ENCODE peak calls at places on chromosomes 4 and X, in ten cellular contexts. C is Peyer's patch, O is HepG2, W is GM12878, M is esophagus squamous epithelium, G is breast epithelium, A is heart left ventricle, X is suprapubic skin, I is transverse colon, T is right lobe of liver. Z is an unnamed sample.

GRCh38 chr4:32219306-32220075 is 1499.3 kb downstream of the PCDH7 start:
- DNase-seq in C (no peak), O (no peak), W (no peak), M (no peak), G (no peak), A (no peak), X (no peak), I (no peak), T (no peak), Z (no peak)

GRCh38 chr4:31343058-31343457 is 622.9 kb downstream of the PCDH7 start:
- DNase-seq in C (no peak), O (no peak), W (no peak), M (no peak), G (no peak), A (no peak), X (no peak), I (no peak), T (no peak), Z (no peak)

GRCh38 chr4:161254375-161254774 is 909.4 kb downstream of the FSTL5 start:
- DNase-seq in C (no peak), O (no peak), W (no peak), M (no peak), G (no peak), A (no peak), X (no peak), I (no peak), T (no peak), Z (no peak)

GRCh38 chrX:100591256-100592051 is 6.7 kb downstream of the TNMD start:
- DNase-seq in C (no peak), O (peak), W (no peak), M (no peak), G (no peak), A (no peak), X (no peak), I (no peak), T (no peak), Z (no peak)

GRCh38 chr4:143089291-143089690 is 95.4 kb upstream of the USP38 start:
- DNase-seq in C (no peak), O (no peak), W (no peak), M (no peak), G (no peak), A (no peak), X (no peak), I (no peak), T (no peak), Z (no peak)

GRCh38 chr4:38145741-38146140 is 185.5 kb downstream of the PTTG2 start:
- DNase-seq in C (no peak), O (no peak), W (no peak), M (no peak), G (no peak), A (no peak), X (no peak), I (no peak), T (no peak), Z (no peak)

GRCh38 chr4:169085015-169085414 is 75.0 kb upstream of the CBR4 start:
- DNase-seq in C (no peak), O (no peak), W (no peak), M (no peak), G (no peak), A (no peak), X (no peak), I (no peak), T (no peak), Z (no peak)

GRCh38 chr4:169100656-169101055 is 90.6 kb upstream of the CBR4 start:
- DNase-seq in C (no peak), O (no peak), W (no peak), M (no peak), G (no peak), A (no peak), X (no peak), I (no peak), T (no peak), Z (no peak)

GRCh38 chr4:77843628-77844027 is 19.0 kb upstream of the MRPL1 start:
- DNase-seq in C (no peak), O (no peak), W (no peak), M (no peak), G (no peak), A (no peak), X (no peak), I (no peak), T (no peak), Z (no peak)

GRCh38 chr4:56129431-56129861 is 180.7 kb downstream of the CEP135 start:
- DNase-seq in C (peak), O (peak), W (no peak), M (no peak), G (no peak), A (no peak), X (no peak), I (peak), T (no peak), Z (no peak)

GRCh38 chrX:29841750-29842149 is 373.6 kb upstream of the MAGEB2 start:
- DNase-seq in C (no peak), O (no peak), W (no peak), M (no peak), G (no peak), A (no peak), X (no peak), I (no peak), T (no peak), Z (no peak)

GRCh38 chr4:107153956-107154355 is 117.8 kb upstream of the DKK2 start:
- DNase-seq in C (no peak), O (no peak), W (no peak), M (no peak), G (no peak), A (no peak), X (no peak), I (no peak), T (no peak), Z (no peak)

GRCh38 chr4:37976991-37977470 is 16.8 kb downstream of the PTTG2 start:
- DNase-seq in C (peak), O (peak), W (no peak), M (peak), G (peak), A (peak), X (peak), I (peak), T (peak), Z (peak)

GRCh38 chr4:40309250-40309774 is 25.8 kb upstream of the CHRNA9 start:
- DNase-seq in C (peak), O (peak), W (peak), M (no peak), G (peak), A (peak), X (peak), I (peak), T (peak), Z (peak)

GRCh38 chr4:94714761-94715160 is 43.0 kb upstream of the BMPR1B start:
- DNase-seq in C (no peak), O (no peak), W (no peak), M (no peak), G (no peak), A (no peak), X (no peak), I (no peak), T (no peak), Z (no peak)

DNA sequence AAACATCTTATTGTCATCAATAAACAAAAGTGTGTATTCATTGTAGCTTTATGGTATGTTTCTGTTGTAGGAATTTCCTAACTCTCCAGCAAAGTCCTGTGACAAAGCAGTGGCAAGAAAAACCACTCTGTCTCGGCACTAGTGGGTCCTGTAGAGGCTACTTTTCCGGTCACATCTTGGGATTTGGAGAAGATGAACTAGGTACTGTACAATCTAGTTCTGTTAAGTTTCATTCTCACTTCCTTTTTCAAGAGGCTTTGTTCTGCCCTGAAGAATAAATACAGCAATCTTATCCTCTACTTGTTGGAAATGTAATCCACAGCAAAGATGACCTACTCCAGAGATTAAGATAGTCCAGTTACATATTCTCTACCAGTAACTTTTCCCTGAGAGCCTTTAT is 69.3 kb downstream of the HHIP start:
- DNase-seq in C (no peak), O (no peak), W (peak), M (no peak), G (no peak), A (no peak), X (no peak), I (no peak), T (no peak), Z (no peak)
- TF ChIP-seq POLR2A in C (no peak), O (no peak), W (no peak), M (no peak), G (no peak), A (no peak), X (no peak), I (no peak), T (no peak), Z (no peak)

DNA sequence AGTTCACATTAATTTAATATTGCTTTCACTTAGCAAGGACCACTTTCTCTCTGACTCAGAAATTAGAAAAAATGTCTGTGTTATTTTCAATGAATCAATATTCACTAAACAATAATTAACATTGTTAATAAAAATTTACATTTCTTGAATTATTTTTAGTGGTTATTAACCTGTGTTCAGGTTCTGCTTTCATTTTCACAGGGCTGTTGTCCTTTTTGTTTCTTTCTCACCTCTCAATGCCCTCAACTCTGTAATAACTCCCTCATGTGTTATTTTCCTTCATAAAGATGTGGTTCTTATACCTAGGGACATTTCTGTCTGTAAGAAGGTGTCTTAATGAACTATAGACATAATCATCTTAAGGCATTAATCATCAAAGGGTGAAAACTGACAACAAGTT is 43.1 kb upstream of the PRR27 start:
- DNase-seq in C (no peak), O (no peak), W (no peak), M (no peak), G (no peak), A (no peak), X (no peak), I (no peak), T (no peak), Z (no peak)
- H3K4me3 ChIP-seq in C (no peak), O (no peak), W (no peak), M (no peak), G (no peak), A (no peak), X (no peak), I (no peak), T (no peak), Z (no peak)

DNA sequence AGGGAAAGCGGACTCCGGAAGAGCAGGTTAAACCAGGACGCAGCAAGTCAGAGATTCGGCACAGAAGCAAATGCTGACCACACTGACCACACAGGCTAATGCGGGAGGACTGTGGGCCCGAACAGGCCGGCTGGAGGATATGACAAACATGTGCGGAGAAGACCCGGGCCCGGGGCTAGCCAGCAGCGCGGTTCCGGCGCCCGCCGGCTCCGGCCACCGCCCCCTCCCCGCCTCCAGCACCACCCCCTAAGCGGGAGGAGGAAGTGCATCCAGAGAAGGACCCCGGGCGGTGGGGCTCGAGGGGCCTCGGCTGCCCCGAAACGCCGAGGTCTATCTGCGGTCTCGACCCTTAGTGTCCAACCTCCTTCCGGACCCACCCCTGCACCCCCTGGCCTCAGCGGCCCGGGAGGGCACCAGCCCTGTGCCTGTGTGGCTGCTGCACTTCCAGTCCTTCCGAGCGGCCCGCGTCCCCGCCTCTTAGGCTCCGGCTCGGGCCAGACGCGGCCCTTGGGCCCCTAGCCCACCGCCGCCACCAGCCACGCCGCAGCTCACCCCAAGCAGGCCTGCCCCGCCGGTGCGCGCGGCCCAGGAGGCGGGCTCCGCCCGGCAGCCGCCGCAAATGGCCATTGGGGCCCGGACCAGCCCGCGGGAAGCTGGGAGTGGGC is 2.1 kb downstream of the ELOVL6 start:
- DNase-seq in C (peak), O (peak), W (no peak), M (no peak), G (no peak), A (peak), X (peak), I (peak), T (peak), Z (peak)
- TF ChIP-seq POLR2A in C (no peak), O (peak), W (peak), M (no peak), G (no peak), A (peak), X (no peak), I (peak), T (no peak), Z (no peak)

GRCh38 chrX:132955710-132956109 is 2.7 kb downstream of the HS6ST2 start:
- DNase-seq in C (no peak), O (no peak), W (no peak), M (no peak), G (no peak), A (no peak), X (no peak), I (no peak), T (no peak), Z (no peak)
- H3K4me3 ChIP-seq in C (no peak), O (no peak), W (no peak), M (peak), G (peak), A (peak), X (peak), I (no peak), T (no peak), Z (no peak)

DNA sequence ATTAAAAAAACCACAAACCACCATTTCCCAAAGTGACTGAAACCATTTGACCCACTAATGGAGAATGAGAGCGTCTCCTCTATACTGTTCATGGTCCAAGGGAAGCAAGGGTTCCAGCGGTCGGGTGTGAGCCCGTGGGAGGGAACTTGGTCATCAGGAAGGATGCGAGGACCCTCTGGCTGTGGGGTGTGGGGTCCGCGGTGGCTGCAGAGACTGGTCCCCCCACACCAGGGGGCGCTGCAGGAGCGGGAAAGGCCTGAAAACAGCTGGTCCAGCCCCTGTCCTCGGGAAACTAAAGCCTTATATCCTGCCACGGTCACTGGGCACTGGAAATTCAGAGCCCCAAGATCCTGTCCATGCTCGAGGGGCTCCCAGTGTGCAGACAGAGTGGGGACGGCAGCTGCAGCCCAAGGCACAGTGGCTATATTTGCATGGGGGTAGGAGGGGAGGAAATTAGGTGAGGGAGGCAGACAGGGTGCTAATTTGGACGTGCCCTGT is 4.3 kb downstream of the BLOC1S4 start:
- DNase-seq in C (peak), O (peak), W (no peak), M (no peak), G (peak), A (peak), X (peak), I (peak), T (peak), Z (peak)
- TF ChIP-seq POLR2A in C (no peak), O (no peak), W (no peak), M (no peak), G (no peak), A (no peak), X (no peak), I (no peak), T (no peak), Z (no peak)

DNA sequence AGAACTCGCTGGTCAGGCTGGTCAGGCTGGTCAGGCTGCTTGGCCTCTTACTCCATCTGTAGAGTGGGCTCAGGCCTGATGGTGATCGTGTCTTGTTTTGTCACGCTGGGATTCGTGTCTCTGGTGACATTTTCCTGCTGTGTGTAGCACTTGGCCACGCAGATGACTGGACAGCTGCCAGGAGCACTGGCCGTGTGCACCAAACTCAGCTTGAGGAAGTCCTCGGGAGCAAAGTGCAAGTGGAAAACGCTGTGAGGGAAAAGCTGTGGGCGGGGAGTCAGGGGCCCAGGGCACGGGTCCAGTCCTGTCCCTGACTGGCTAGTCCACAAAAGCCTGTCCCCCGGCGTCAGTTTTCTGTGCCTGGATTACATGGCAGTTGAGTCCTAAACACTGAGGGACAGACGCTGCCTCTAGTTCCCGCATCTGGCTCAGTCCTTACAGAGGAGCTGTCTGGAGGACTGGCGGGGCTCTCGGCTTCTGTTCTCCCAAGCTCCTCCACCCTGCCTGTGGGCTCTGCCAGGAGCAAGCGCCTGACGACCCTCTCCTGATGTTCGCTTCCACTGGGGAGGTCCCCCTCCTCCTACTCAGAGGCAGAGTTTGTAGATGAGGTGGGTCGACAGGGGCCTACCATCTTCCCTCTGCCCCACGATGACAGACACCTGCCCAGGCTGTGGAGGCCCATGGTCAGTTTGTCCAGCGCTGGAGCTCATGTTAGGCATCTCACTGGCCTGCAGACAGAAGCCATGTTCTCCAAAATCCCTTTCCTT is 35.9 kb upstream of the GRPEL1 start:
- DNase-seq in C (peak), O (peak), W (no peak), M (no peak), G (no peak), A (peak), X (peak), I (peak), T (peak), Z (peak)
- H3K4me3 ChIP-seq in C (peak), O (peak), W (no peak), M (peak), G (peak), A (peak), X (peak), I (peak), T (peak), Z (peak)

DNA sequence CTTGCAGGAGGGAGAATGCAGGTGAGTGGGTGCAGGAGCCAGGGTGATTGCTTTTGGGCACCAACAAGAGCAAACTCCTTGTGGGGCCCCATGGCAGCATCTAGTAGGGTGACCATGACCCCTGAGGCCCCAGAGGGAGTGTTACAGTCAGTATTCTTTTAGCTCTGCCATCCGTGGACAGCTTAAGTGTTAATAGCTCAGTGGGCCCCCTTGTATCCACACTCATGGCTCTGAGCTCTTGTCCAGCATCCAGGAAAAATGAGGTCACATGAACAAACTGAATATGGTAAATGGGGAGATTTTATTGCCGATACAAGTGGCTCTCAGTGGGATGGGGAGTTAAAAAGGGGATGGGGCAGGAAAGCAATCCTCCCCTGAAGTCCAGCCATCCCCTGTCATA is 27.3 kb upstream of the LRCH2 start:
- DNase-seq in C (no peak), O (no peak), W (no peak), M (no peak), G (no peak), A (no peak), X (no peak), I (no peak), T (no peak), Z (no peak)
- TF ChIP-seq POLR2A in C (no peak), O (no peak), W (no peak), M (no peak), G (no peak), A (no peak), X (no peak), I (no peak), T (no peak), Z (no peak)

DNA sequence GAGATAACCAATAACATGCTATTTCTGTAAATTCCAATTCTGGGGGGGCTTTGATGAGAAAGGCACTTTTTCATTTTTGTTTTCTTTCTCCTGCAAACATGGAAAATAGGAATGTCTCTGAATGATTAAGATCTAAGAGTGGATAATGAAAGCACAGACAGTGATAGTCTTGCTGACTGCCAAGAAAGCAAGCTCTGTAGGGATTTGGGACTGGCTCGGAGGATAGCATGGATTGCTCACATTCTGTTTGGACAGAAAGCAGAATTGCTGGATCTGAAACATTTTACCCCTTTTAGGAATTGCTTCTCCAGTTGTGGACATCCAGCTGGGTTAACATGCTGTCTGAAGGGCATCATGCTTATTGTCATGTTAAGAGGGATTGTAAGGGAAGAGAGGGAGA is 145.2 kb downstream of the NHS start:
- DNase-seq in C (no peak), O (no peak), W (no peak), M (no peak), G (no peak), A (no peak), X (no peak), I (no peak), T (no peak), Z (no peak)
- H3K4me3 ChIP-seq in C (no peak), O (no peak), W (no peak), M (no peak), G (no peak), A (no peak), X (no peak), I (no peak), T (no peak), Z (no peak)

Z was measured in spleen.